ENCODE peak calls at places on chromosomes 1 and 21, in five cellular contexts. X is astrocyte, C is endodermal cell, W is cardiac fibroblast, Q is GM06990. M is an unnamed sample.

GRCh38 chr1:153352523-153352922 is 3.9 kb upstream of the PGLYRP4 start:
- DNase-seq in X (peak; percentile 30), C (peak; percentile 81), W (peak; percentile 78), Q (no peak), M (peak; percentile 68)

GRCh38 chr21:35079181-35079580 is 30.1 kb upstream of the RUNX1 start:
- DNase-seq in X (no peak), C (no peak), W (no peak), Q (no peak), M (no peak)

GRCh38 chr1:207516729-207517128 is 20.8 kb downstream of the CR1 start:
- DNase-seq in X (no peak), C (no peak), W (no peak), Q (no peak), M (no peak)

GRCh38 chr1:154590756-154591155 is 17.2 kb downstream of the ADAR start:
- DNase-seq in X (no peak), C (no peak), W (no peak), Q (no peak), M (no peak)

GRCh38 chr1:78527706-78528105 is 36.9 kb downstream of the PTGFR start:
- DNase-seq in X (no peak), C (no peak), W (no peak), Q (no peak), M (no peak)

GRCh38 chr1:94600556-94600955 is 59.0 kb upstream of the F3 start:
- DNase-seq in X (no peak), C (peak; percentile 44), W (no peak), Q (no peak), M (no peak)

GRCh38 chr1:117366281-117366981 is 818 bp upstream of the MAN1A2 start:
- DNase-seq in X (peak; percentile 36), C (peak; percentile 90), W (peak; percentile 85), Q (peak; percentile 91), M (peak; percentile 92)

GRCh38 chr1:245154429-245155185 is at the start of gene KIF26B:
- DNase-seq in X (peak; percentile 63), C (peak; percentile 81), W (peak; percentile 77), Q (peak; percentile 37), M (peak; percentile 80)

GRCh38 chr21:41024341-41025056 is 143.5 kb upstream of the BACE2 start:
- DNase-seq in X (no peak), C (no peak), W (no peak), Q (no peak), M (peak; percentile 30)

GRCh38 chr1:44433209-44433608 is 28.2 kb downstream of the RNF220 start:
- DNase-seq in X (no peak), C (no peak), W (peak; percentile 23), Q (no peak), M (no peak)

GRCh38 chr1:220149742-220150141 is 55.8 kb downstream of the IARS2 start:
- DNase-seq in X (no peak), C (no peak), W (no peak), Q (no peak), M (no peak)

GRCh38 chr1:33802268-33802667 is 61.6 kb upstream of the HMGB4 start:
- DNase-seq in X (no peak), C (no peak), W (no peak), Q (no peak), M (no peak)

GRCh38 chr1:89206361-89206760 is 7.6 kb upstream of the GBP4 start:
- DNase-seq in X (no peak), C (no peak), W (no peak), Q (no peak), M (no peak)

GRCh38 chr1:39317111-39317510 is 112.6 kb downstream of the MACF1 start:
- DNase-seq in X (no peak), C (no peak), W (no peak), Q (no peak), M (no peak)

GRCh38 chr1:205373022-205373421 is 16.3 kb upstream of the KLHDC8A start:
- DNase-seq in X (no peak), C (peak; percentile 57), W (no peak), Q (no peak), M (no peak)

GRCh38 chr1:110196917-110197782 is 13.0 kb upstream of the KCNC4 start:
- DNase-seq in X (no peak), C (peak; percentile 78), W (peak; percentile 49), Q (no peak), M (peak; percentile 57)

GRCh38 chr1:10898921-10899320 is 102.5 kb upstream of the CASZ1 start:
- DNase-seq in X (no peak), C (peak; percentile 45), W (no peak), Q (no peak), M (no peak)

GRCh38 chr21:26391166-26391565 is 181.9 kb downstream of the CYYR1 start:
- DNase-seq in X (no peak), C (no peak), W (no peak), Q (no peak), M (no peak)

GRCh38 chr1:112878321-112878720 is 77.7 kb downstream of the SLC16A1 start:
- DNase-seq in X (no peak), C (peak; percentile 65), W (no peak), Q (no peak), M (no peak)

GRCh38 chr1:160708118-160708517 is 3.5 kb downstream of the CD48 start:
- DNase-seq in X (no peak), C (no peak), W (no peak), Q (peak; percentile 57), M (no peak)

GRCh38 chr1:210853276-210853675 is 280.7 kb downstream of the KCNH1 start:
- DNase-seq in X (no peak), C (no peak), W (no peak), Q (no peak), M (no peak)

GRCh38 chr1:160376525-160377131 is 9.8 kb downstream of the NHLH1 start:
- DNase-seq in X (peak; percentile 53), C (peak; percentile 78), W (peak; percentile 83), Q (peak; percentile 20), M (peak; percentile 37)

DNA sequence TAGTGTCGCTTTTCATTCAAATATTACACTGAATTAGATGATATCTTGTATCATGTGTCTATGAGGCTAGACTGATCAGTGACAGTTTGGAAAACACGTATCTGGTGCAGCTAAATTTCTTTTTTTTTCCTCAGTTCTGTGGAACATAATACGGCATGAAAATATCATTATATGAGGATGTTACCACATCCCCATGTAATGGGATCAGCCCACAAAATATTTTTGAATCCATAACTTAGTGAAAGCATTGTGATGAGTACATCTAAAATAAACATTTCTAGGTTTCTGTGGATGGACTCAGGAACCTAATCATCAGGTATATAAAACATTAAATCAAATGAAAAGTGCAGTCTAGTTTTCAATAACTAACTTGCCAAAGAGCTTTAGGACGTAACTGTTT is 356.3 kb downstream of the USP25 start:
- DNase-seq in X (no peak), C (no peak), W (no peak), Q (no peak), M (no peak)
- TF ChIP-seq CTCF in X (no peak), C (no peak), W (no peak), Q (no peak), M (no peak)

GRCh38 chr1:9883585-9884449 is 26.3 kb downstream of the CTNNBIP1 start:
- DNase-seq in X (no peak), C (no peak), W (no peak), Q (no peak), M (no peak)

GRCh38 chr1:9884805-9885204 is 25.3 kb downstream of the CTNNBIP1 start:
- DNase-seq in X (no peak), C (no peak), W (no peak), Q (no peak), M (no peak)

GRCh38 chr1:9888886-9889285 is 21.2 kb downstream of the CTNNBIP1 start:
- DNase-seq in X (no peak), C (no peak), W (no peak), Q (no peak), M (no peak)

GRCh38 chr1:9887070-9887469 is 23.0 kb downstream of the CTNNBIP1 start:
- DNase-seq in X (no peak), C (no peak), W (no peak), Q (no peak), M (no peak)

GRCh38 chr1:9886063-9886742 is 23.9 kb downstream of the CTNNBIP1 start:
- DNase-seq in X (no peak), C (no peak), W (no peak), Q (no peak), M (no peak)
- TF ChIP-seq CTCF in X (no peak), C (no peak), W (no peak), Q (no peak), M (no peak)

DNA sequence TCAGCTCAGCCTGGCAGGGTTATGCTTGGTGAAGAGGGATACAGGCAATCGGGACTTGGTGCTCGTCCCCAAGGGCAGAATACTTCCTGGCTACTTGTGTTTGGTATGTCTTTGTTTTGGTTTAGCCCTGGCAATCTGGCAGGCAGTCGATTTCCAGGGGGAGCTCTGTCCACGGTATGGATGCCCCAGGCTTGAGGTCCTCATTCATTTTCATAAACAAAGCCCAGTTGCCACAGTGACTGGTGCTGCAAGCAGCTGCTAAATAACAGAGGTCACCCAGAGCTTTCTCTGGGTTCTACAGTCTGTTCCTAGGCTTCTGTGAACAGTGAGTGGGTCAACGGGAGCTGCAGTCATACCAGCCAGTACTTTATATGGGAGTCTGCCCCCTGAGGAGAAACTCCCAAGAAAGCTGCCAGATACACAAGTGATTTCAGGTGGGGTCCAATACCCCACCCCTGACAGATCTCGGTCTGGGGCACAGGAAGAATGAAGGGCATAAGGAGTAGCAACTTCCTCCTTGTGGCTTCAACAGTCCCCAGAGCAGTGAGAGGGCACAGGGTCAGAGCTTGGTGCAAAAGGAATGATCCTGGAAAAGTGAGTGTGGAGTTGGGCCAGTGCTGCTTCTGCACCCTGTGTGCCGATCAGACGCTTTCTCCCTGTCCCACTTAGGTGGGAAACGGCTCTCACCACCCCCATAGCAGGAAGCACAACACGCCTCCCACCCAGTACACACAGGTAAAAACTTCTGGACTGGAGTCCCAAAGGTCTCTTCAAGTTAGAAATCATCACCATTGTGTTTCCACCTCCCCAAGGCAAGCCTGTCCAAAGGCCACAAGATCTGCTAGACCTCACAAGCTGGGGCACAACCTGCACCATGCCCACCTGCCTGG is 55.5 kb downstream of the TGFBR3 start:
- DNase-seq in X (peak; percentile 60), C (no peak), W (peak; percentile 94), Q (no peak), M (no peak)
- TF ChIP-seq CTCF in X (peak; percentile 36), C (no peak), W (peak; percentile 54), Q (no peak), M (no peak)

DNA sequence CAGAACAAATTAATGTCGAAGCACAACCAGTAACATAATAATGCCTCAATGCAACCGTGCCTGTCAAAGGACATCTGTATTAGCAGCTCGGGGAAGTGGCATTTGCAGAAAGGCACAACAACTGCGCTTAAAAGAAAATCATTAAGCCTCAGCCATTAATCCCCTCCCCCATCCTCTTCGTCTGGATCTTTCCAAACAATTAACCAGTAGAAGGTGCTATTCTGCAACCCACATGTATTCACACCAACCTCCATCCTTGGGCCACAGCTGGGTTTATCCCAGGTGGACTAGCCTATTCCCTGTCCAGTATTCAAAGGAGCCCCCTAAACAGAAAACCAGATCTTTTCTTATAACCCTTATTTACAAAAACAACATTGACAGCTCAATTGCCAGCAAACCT is 2.6 kb downstream of the RERE start:
- DNase-seq in X (no peak), C (peak; percentile 68), W (no peak), Q (no peak), M (no peak)
- TF ChIP-seq CTCF in X (no peak), C (peak; percentile 58), W (no peak), Q (no peak), M (no peak)